ENCODE peak calls at places on chromosome 19, in seven cellular contexts. N is pancreas; S is stimulated activated CD8-positive, alpha-beta memory T cell treated with anti-CD3 and anti-CD28 coated beads, Interleukin-7, amount 100 ng/mL, for 24 hours; M is foreskin fibroblast; R is anterior cingulate cortex; C is immature natural killer cell; I is type B pancreatic cell. T is an unnamed sample.
A peak's percentile ranks its signal among the peaks of the same experiment; 100 is the strongest.

GRCh38 chr19:52296400-52296772 is 583 bp upstream of the ZNF480 start:
- DNase-seq in I (no peak), N (no peak), S (no peak), C (no peak), R (no peak), M (no peak), T (no peak)

GRCh38 chr19:42268142-42268703 is 829 bp upstream of the CIC start:
- DNase-seq in M (peak; percentile 99), R (peak; percentile 98), I (peak; percentile 98), N (peak; percentile 100), S (peak; percentile 93), C (peak; percentile 100), T (peak; percentile 89)

GRCh38 chr19:18193388-18194207 is 580 bp downstream of the MPV17L2 start:
- DNase-seq in I (no peak), C (no peak), S (no peak), M (no peak), R (no peak), N (peak; percentile 58), T (no peak)

GRCh38 chr19:52492201-52492960 is 35.1 kb upstream of the ZNF808 start:
- DNase-seq in C (no peak), R (no peak), M (peak; percentile 5), S (no peak), N (no peak), I (peak; percentile 83), T (no peak)

GRCh38 chr19:39319892-39320168 is 833 bp downstream of the LRFN1 start:
- DNase-seq in S (no peak), I (no peak), R (no peak), N (no peak), C (no peak), M (no peak), T (no peak)

GRCh38 chr19:32289566-32290210 is 55.7 kb upstream of the ZNF507 start:
- DNase-seq in C (no peak), N (no peak), S (no peak), R (no peak), I (no peak), M (no peak), T (no peak)

GRCh38 chr19:10848208-10848843 is at the start of gene C19orf38:
- DNase-seq in N (no peak), R (no peak), C (no peak), S (no peak), M (no peak), I (no peak), T (no peak)

GRCh38 chr19:35206379-35206778 is 22.2 kb downstream of the FAM187B start:
- DNase-seq in I (no peak), C (peak; percentile 49), N (no peak), S (no peak), R (no peak), M (no peak), T (no peak)

GRCh38 chr19:35257113-35257461 is 8.3 kb downstream of the LSR start:
- DNase-seq in C (no peak), S (no peak), M (no peak), I (peak; percentile 49), N (no peak), R (no peak), T (no peak)

GRCh38 chr19:10782795-10783194 is 53.2 kb downstream of the TMED1 start:
- DNase-seq in I (no peak), N (no peak), C (no peak), S (no peak), M (no peak), R (no peak), T (no peak)

GRCh38 chr19:1574354-1574753 is 6.2 kb upstream of the MEX3D start:
- DNase-seq in C (no peak), R (no peak), S (no peak), N (no peak), I (no peak), M (no peak), T (no peak)

GRCh38 chr19:42316223-42317211 is 3.4 kb downstream of the TMEM145 start:
- DNase-seq in N (no peak), R (no peak), S (no peak), I (no peak), M (no peak), C (peak; percentile 29), T (no peak)

GRCh38 chr19:1255186-1256161 is 7.1 kb downstream of the MIDN start:
- DNase-seq in S (no peak), R (peak; percentile 69), N (no peak), M (no peak), C (no peak), I (no peak), T (no peak)

GRCh38 chr19:342801-343421 is 1.7 kb downstream of the MIER2 start:
- DNase-seq in M (peak; percentile 87), N (peak; percentile 58), I (no peak), S (no peak), R (no peak), C (no peak), T (no peak)

GRCh38 chr19:35776102-35776788 is 881 bp downstream of the ARHGAP33 start:
- DNase-seq in C (no peak), I (peak; percentile 60), N (no peak), M (no peak), S (no peak), R (no peak), T (no peak)

GRCh38 chr19:14146789-14147216 is 10.4 kb upstream of the ASF1B start:
- DNase-seq in N (no peak), R (no peak), I (no peak), M (peak; percentile 78), C (no peak), S (no peak), T (no peak)

GRCh38 chr19:307111-307531 is 15.9 kb upstream of the PLPP2 start:
- DNase-seq in I (no peak), C (no peak), M (no peak), N (no peak), R (no peak), S (no peak), T (no peak)

GRCh38 chr19:7426986-7427385 is 61.8 kb downstream of the PEX11G start:
- DNase-seq in I (no peak), M (no peak), S (no peak), R (no peak), N (no peak), C (no peak), T (no peak)

GRCh38 chr19:6088677-6089063 is 21.6 kb downstream of the RFX2 start:
- DNase-seq in S (no peak), C (no peak), R (no peak), N (no peak), I (no peak), M (no peak), T (no peak)

GRCh38 chr19:39236527-39236926 is 8.3 kb downstream of the IFNL3 start:
- DNase-seq in C (peak; percentile 17), S (no peak), N (no peak), I (no peak), M (no peak), R (no peak), T (no peak)

GRCh38 chr19:34982275-34982674 is 17.8 kb upstream of the GRAMD1A start:
- DNase-seq in S (no peak), R (no peak), C (no peak), N (no peak), I (no peak), M (no peak), T (no peak)

GRCh38 chr19:54448037-54448773 is 794 bp upstream of the LENG8 start:
- DNase-seq in C (no peak), R (no peak), S (peak; percentile 21), I (no peak), N (peak; percentile 65), M (peak; percentile 32), T (no peak)

GRCh38 chr19:49468746-49469447 is 5.1 kb upstream of the FLT3LG start:
- DNase-seq in R (no peak), S (no peak), N (no peak), I (no peak), M (no peak), C (peak; percentile 97), T (peak; percentile 82)

GRCh38 chr19:23273594-23274412 is 23.6 kb upstream of the ZNF724 start:
- DNase-seq in N (peak; percentile 91), S (peak; percentile 90), C (peak; percentile 88), R (peak; percentile 67), I (peak; percentile 90), M (peak; percentile 75), T (peak; percentile 80)

GRCh38 chr19:47427241-47428176 is 8.2 kb upstream of the MEIS3 start:
- DNase-seq in S (peak; percentile 46), I (peak; percentile 85), N (peak; percentile 47), C (peak; percentile 50), R (no peak), M (no peak), T (peak; percentile 86)

GRCh38 chr19:53553159-53553558 is 15.2 kb downstream of the ZNF331 start:
- DNase-seq in N (no peak), C (no peak), M (no peak), R (no peak), I (no peak), S (no peak), T (no peak)

GRCh38 chr19:20925481-20925880 is 2.4 kb downstream of the ZNF85 start:
- DNase-seq in S (no peak), I (no peak), N (no peak), M (no peak), C (no peak), R (no peak), T (no peak)

GRCh38 chr19:51600940-51601575 is 29.1 kb downstream of the SIGLEC5 start:
- DNase-seq in S (no peak), N (no peak), C (peak; percentile 17), R (no peak), M (no peak), I (no peak), T (no peak)

GRCh38 chr19:44925114-44925891 is 10.9 kb downstream of the APOC1 start:
- DNase-seq in I (no peak), N (peak; percentile 70), S (no peak), M (peak; percentile 82), C (no peak), R (peak; percentile 69), T (no peak)

GRCh38 chr19:55670280-55671053 is 4.6 kb upstream of the EPN1 start:
- DNase-seq in I (peak; percentile 87), M (no peak), R (no peak), N (peak; percentile 57), C (no peak), S (no peak), T (no peak)

GRCh38 chr19:5774921-5775320 is 9.6 kb downstream of the PRR22 start:
- DNase-seq in S (no peak), C (no peak), I (no peak), R (no peak), M (peak; percentile 14), N (no peak), T (no peak)

GRCh38 chr19:43519436-43520088 is 7.4 kb downstream of the ETHE1 start:
- DNase-seq in S (no peak), C (peak; percentile 62), N (peak; percentile 71), M (peak; percentile 85), R (peak; percentile 37), I (no peak), T (no peak)